ENCODE peak calls at places on chromosome 22, in six cellular contexts. S is right lobe of liver; Z is HCT116; D is neural progenitor cell; Q is CD4-positive, alpha-beta memory T cell; X is neuronal stem cell. B is an unnamed sample. For H3K4me1, the result is how much of the 10 kb centered on the place peaks cover.

GRCh38 chr22:43346521-43346929 is 3.4 kb upstream of the SCUBE1 start:
- DNase-seq in D (peak), X (peak), Z (peak), Q (peak), S (peak), B (no peak)

GRCh38 chr22:25368271-25368670 is 148.8 kb downstream of the CRYBB2 start:
- DNase-seq in D (no peak), Z (no peak), X (no peak), S (no peak), Q (no peak), B (peak)

GRCh38 chr22:25573822-25574221 is 9.3 kb downstream of the GRK3 start:
- DNase-seq in X (no peak), Z (no peak), D (no peak), Q (no peak), S (no peak), B (no peak)

GRCh38 chr22:43733138-43733537 is 79.0 kb downstream of the EFCAB6 start:
- DNase-seq in Z (no peak), X (no peak), D (no peak), S (no peak), Q (no peak), B (no peak)

GRCh38 chr22:28025333-28025732 is 106.3 kb upstream of the PITPNB start:
- DNase-seq in X (no peak), D (no peak), S (no peak), Q (no peak), Z (no peak), B (no peak)

GRCh38 chr22:38355275-38355674 is 38.0 kb upstream of the CSNK1E start:
- DNase-seq in S (no peak), X (no peak), Z (no peak), D (no peak), Q (no peak), B (no peak)

GRCh38 chr22:37282385-37282677 is at the start of gene CYTH4:
- DNase-seq in Z (no peak), D (no peak), Q (peak), S (peak), X (no peak), B (no peak)

GRCh38 chr22:27110985-27111451 is 453.6 kb downstream of the MIAT start:
- DNase-seq in Q (no peak), S (no peak), D (peak), X (no peak), Z (no peak), B (peak)

GRCh38 chr22:23520875-23521441 is 59.1 kb downstream of the IGLL1 start:
- DNase-seq in Q (no peak), S (no peak), X (peak), Z (no peak), D (peak), B (no peak)

GRCh38 chr22:25078591-25078990 is 121.1 kb upstream of the CRYBB3 start:
- DNase-seq in S (no peak), X (no peak), D (no peak), Q (no peak), Z (no peak), B (peak)

GRCh38 chr22:39415506-39415905 is 15.9 kb downstream of the TAB1 start:
- DNase-seq in D (no peak), S (no peak), Z (no peak), X (no peak), Q (no peak), B (no peak)

GRCh38 chr22:19713650-19714319 is 518 bp upstream of the SEPTIN5 start:
- DNase-seq in Z (no peak), S (no peak), Q (no peak), X (no peak), D (peak), B (no peak)

GRCh38 chr22:48753381-48753730 is 1074.3 kb downstream of the BRD1 start:
- DNase-seq in D (no peak), X (no peak), Z (no peak), Q (no peak), S (no peak), B (no peak)

GRCh38 chr22:31968022-31968421 is 23.7 kb downstream of the YWHAH start:
- DNase-seq in Z (no peak), D (no peak), X (no peak), S (no peak), Q (no peak), B (no peak)

GRCh38 chr22:26769663-26770062 is 112.3 kb downstream of the MIAT start:
- DNase-seq in S (no peak), X (no peak), Q (no peak), D (no peak), Z (no peak), B (no peak)

GRCh38 chr22:38756631-38757463 is 1.0 kb upstream of the SUN2 start:
- DNase-seq in Q (no peak), S (no peak), D (no peak), Z (no peak), X (no peak), B (no peak)

GRCh38 chr22:40597541-40598453 is 38.7 kb downstream of the MRTFA start:
- DNase-seq in Q (no peak), Z (no peak), D (no peak), S (no peak), X (no peak), B (peak)

GRCh38 chr22:43113516-43114251 is 3.1 kb downstream of the BIK start:
- DNase-seq in Q (no peak), X (no peak), D (no peak), Z (no peak), S (no peak), B (no peak)

GRCh38 chr22:27554106-27554814 is 247.3 kb downstream of the MN1 start:
- DNase-seq in Q (no peak), D (peak), Z (no peak), X (no peak), S (no peak), B (peak)

GRCh38 chr22:22893891-22894739 is 6.5 kb downstream of the IGLL5 start:
- DNase-seq in Q (no peak), D (no peak), X (no peak), Z (no peak), S (no peak), B (no peak)

GRCh38 chr22:44697423-44698179 is 4.4 kb upstream of the PRR5 start:
- DNase-seq in D (peak), Q (peak), S (peak), Z (peak), X (peak), B (peak)

GRCh38 chr22:41471606-41472005 is 2.7 kb downstream of the ACO2 start:
- DNase-seq in S (no peak), X (no peak), Q (no peak), Z (no peak), D (no peak), B (no peak)

GRCh38 chr22:38947321-38948112 is 9.9 kb upstream of the APOBEC3A start:
- DNase-seq in X (peak), Q (no peak), S (no peak), Z (no peak), D (peak), B (no peak)

GRCh38 chr22:47000888-47001287 is 238.4 kb downstream of the TBC1D22A start:
- DNase-seq in D (no peak), Z (no peak), Q (no peak), X (no peak), S (no peak), B (no peak)

DNA sequence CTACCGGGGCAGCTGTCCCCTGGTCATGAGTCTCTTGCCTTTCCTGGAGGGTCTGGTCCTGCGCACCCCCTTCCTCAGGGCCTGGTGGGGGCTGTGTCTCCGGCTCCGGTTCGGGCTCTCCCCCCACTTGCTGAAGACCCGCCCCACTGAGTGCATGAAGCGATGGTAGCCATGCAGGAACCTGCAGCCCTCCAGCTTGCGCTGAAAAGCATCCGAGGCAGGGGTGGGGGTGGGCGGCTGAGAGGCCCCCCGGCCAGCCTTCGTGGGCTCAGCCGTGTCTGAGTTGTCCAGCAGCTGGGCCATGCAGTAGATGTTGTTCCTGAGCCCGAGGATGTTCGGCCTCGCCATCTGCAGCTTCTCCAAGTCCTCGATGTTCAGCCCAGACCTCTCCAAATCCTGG is 2.8 kb downstream of the OSM start:
- DNase-seq in Q (no peak), S (no peak), D (no peak), Z (no peak), X (no peak), B (no peak)
- H3K4me1 ChIP-seq in Q (half or more), S (under half), D (under half), Z (under half), X (under half), B (under half)

DNA sequence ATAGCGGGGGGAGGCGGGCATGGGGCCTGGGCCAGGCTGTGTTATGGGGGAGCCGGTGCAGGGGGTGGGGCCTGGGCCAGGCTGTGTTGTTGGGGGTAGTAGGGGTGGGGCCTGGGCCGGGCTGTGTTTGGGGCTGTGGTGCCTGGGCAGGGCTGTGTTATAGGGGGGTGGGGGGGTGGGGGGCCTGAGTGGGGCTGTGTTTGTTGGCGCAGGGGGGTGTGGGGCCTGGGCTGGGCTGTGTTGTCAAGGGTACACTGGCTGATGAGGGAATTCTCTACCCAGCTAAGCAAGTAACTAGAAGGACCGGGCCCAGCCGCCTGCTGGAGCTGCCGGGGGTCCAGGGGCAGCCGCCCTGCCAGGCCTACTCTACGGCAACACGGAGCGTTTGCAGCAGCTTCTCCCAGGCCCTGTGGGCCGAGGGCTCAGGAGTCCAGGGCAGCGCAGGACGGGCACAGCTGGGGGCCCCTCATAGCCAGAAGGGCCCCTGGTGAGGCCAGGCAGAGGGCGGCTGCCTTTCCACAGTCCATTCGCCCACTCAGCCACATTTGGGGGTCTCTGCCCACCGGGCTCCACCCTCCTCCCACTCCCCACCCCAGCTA is 10.1 kb upstream of the PIM3 start:
- DNase-seq in S (no peak), X (no peak), D (no peak), Z (no peak), Q (no peak), B (no peak)
- H3K4me1 ChIP-seq in S (under half), X (under half), D (under half), Z (under half), Q (under half), B (under half)

DNA sequence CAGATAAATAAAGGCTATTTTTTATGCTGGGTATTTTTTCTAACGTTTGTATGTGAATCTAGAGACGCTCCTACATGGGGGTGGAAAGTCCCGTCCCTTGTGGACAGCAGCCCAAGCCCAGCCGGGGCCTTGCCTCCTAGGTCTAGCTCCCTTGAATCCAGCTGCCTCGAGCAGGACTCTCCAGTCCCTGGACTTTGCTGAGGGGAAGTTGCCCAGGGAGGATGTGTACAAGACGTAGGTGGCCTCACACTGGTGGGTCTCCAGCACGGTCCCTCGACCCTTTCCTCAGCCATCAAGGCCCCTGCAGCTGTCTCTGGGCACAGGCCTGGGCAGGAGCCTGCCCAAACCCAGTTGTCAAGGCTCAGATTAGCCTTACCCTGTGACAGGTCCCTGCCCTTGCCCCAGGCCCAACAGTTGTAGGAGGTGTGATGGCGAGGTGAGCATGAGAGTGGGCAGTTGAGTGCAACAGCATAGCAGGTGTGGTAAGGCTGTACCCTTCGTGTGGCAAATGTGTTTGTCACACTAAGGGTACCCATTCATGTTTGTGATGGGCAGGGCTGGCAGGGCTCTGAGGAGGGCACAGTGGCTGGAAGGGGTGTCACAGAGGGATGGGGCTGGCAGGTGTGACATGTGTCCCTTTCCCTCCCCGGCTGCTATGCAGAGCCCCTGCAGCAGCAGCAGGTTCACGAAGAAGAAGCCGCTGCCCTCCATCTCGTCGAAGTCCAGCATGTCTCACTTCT is 3.4 kb downstream of the CCDC116 start:
- DNase-seq in Z (no peak), Q (no peak), X (no peak), D (no peak), S (no peak), B (no peak)
- H3K4me1 ChIP-seq in Z (under half), Q (under half), X (under half), D (under half), S (under half), B (under half)

GRCh38 chr22:35863432-35863831 is 145.8 kb downstream of the APOL5 start:
- DNase-seq in Z (no peak), D (no peak), S (no peak), Q (no peak), X (no peak), B (no peak)
- H3K4me1 ChIP-seq in Z (under half), D (under half), S (under half), Q (under half), X (under half), B (under half)